ENCODE peak calls at places on chromosomes 16 and 17, in seven cellular contexts. One of them, this sample, is unnamed.
A peak's percentile ranks its signal among the peaks of the same experiment; 100 is the strongest.

GRCh38 chr16:16780588-16780987 is 401.6 kb downstream of the NPIPA7 start:
- DNase-seq in left lung: no peak
- DNase-seq in endodermal cell: peak; percentile 74
- DNase-seq in right lobe of liver: no peak
- DNase-seq in ovary: no peak
- DNase-seq in HAP-1: no peak
- DNase-seq in tibial nerve: no peak
- DNase-seq in this sample: no peak

GRCh38 chr17:46191332-46192210 is 1.7 kb downstream of the KANSL1 start:
- DNase-seq in tibial nerve: peak; percentile 48
- DNase-seq in HAP-1: peak; percentile 62
- DNase-seq in ovary: no peak
- DNase-seq in left lung: no peak
- DNase-seq in right lobe of liver: no peak
- DNase-seq in endodermal cell: peak; percentile 85
- DNase-seq in this sample: no peak

GRCh38 chr17:5526821-5527598 is 40.6 kb downstream of the MIS12 start:
- DNase-seq in HAP-1: no peak
- DNase-seq in left lung: no peak
- DNase-seq in tibial nerve: no peak
- DNase-seq in ovary: no peak
- DNase-seq in right lobe of liver: no peak
- DNase-seq in endodermal cell: no peak
- DNase-seq in this sample: no peak

GRCh38 chr16:53549970-53550406 is 47.0 kb upstream of the AKTIP start:
- DNase-seq in tibial nerve: peak; percentile 62
- DNase-seq in left lung: peak; percentile 40
- DNase-seq in HAP-1: peak; percentile 81
- DNase-seq in right lobe of liver: peak; percentile 42
- DNase-seq in ovary: peak; percentile 45
- DNase-seq in endodermal cell: peak; percentile 83
- DNase-seq in this sample: peak; percentile 18

GRCh38 chr17:5049314-5049819 is 14.1 kb upstream of the SLC52A1 start:
- DNase-seq in ovary: no peak
- DNase-seq in left lung: no peak
- DNase-seq in tibial nerve: no peak
- DNase-seq in right lobe of liver: no peak
- DNase-seq in HAP-1: no peak
- DNase-seq in endodermal cell: no peak
- DNase-seq in this sample: peak; percentile 51

GRCh38 chr17:1649116-1649843 is 386 bp downstream of the RILP start:
- DNase-seq in tibial nerve: peak; percentile 75
- DNase-seq in right lobe of liver: peak; percentile 84
- DNase-seq in ovary: peak; percentile 87
- DNase-seq in endodermal cell: no peak
- DNase-seq in left lung: peak; percentile 83
- DNase-seq in HAP-1: no peak
- DNase-seq in this sample: peak; percentile 73

GRCh38 chr16:64475627-64476351 is 646.1 kb downstream of the CDH11 start:
- DNase-seq in left lung: no peak
- DNase-seq in endodermal cell: no peak
- DNase-seq in tibial nerve: no peak
- DNase-seq in right lobe of liver: no peak
- DNase-seq in HAP-1: no peak
- DNase-seq in ovary: no peak
- DNase-seq in this sample: no peak

GRCh38 chr16:65510850-65511249 is 389.0 kb upstream of the CDH11 start:
- DNase-seq in left lung: no peak
- DNase-seq in tibial nerve: no peak
- DNase-seq in endodermal cell: peak; percentile 59
- DNase-seq in ovary: no peak
- DNase-seq in HAP-1: no peak
- DNase-seq in right lobe of liver: no peak
- DNase-seq in this sample: no peak

GRCh38 chr17:78358538-78359215 is 1.2 kb downstream of the SOCS3 start:
- DNase-seq in HAP-1: no peak
- DNase-seq in endodermal cell: peak; percentile 81
- DNase-seq in tibial nerve: no peak
- DNase-seq in right lobe of liver: no peak
- DNase-seq in left lung: no peak
- DNase-seq in ovary: no peak
- DNase-seq in this sample: no peak

GRCh38 chr17:16987830-16988601 is 16.1 kb upstream of the TNFRSF13B start:
- DNase-seq in HAP-1: no peak
- DNase-seq in left lung: peak; percentile 84
- DNase-seq in ovary: no peak
- DNase-seq in tibial nerve: peak; percentile 50
- DNase-seq in right lobe of liver: peak; percentile 61
- DNase-seq in endodermal cell: peak; percentile 92
- DNase-seq in this sample: no peak

GRCh38 chr17:79269620-79270019 is 195.0 kb downstream of the ENGASE start:
- DNase-seq in right lobe of liver: no peak
- DNase-seq in left lung: no peak
- DNase-seq in endodermal cell: peak; percentile 76
- DNase-seq in ovary: no peak
- DNase-seq in tibial nerve: no peak
- DNase-seq in HAP-1: no peak
- DNase-seq in this sample: no peak

GRCh38 chr17:29140051-29140582 is 40.1 kb downstream of the MYO18A start:
- DNase-seq in endodermal cell: peak; percentile 94
- DNase-seq in right lobe of liver: peak; percentile 85
- DNase-seq in ovary: peak; percentile 85
- DNase-seq in left lung: peak; percentile 90
- DNase-seq in HAP-1: peak; percentile 84
- DNase-seq in tibial nerve: peak; percentile 76
- DNase-seq in this sample: peak; percentile 62

GRCh38 chr16:1820973-1821290 is 5.7 kb downstream of the HAGH start:
- DNase-seq in endodermal cell: no peak
- DNase-seq in HAP-1: no peak
- DNase-seq in tibial nerve: no peak
- DNase-seq in ovary: no peak
- DNase-seq in left lung: no peak
- DNase-seq in right lobe of liver: no peak
- DNase-seq in this sample: no peak

GRCh38 chr17:19418312-19418992 is 7.4 kb downstream of the RNF112 start:
- DNase-seq in left lung: no peak
- DNase-seq in ovary: no peak
- DNase-seq in endodermal cell: peak; percentile 67
- DNase-seq in tibial nerve: peak; percentile 27
- DNase-seq in HAP-1: no peak
- DNase-seq in right lobe of liver: no peak
- DNase-seq in this sample: no peak

GRCh38 chr17:55038291-55038690 is 69.7 kb downstream of the STXBP4 start:
- DNase-seq in ovary: no peak
- DNase-seq in HAP-1: no peak
- DNase-seq in tibial nerve: no peak
- DNase-seq in left lung: no peak
- DNase-seq in endodermal cell: no peak
- DNase-seq in right lobe of liver: no peak
- DNase-seq in this sample: no peak

GRCh38 chr16:35314298-35314697 is 1854.9 kb downstream of the TP53TG3F start:
- DNase-seq in endodermal cell: no peak
- DNase-seq in tibial nerve: no peak
- DNase-seq in HAP-1: no peak
- DNase-seq in left lung: no peak
- DNase-seq in right lobe of liver: no peak
- DNase-seq in ovary: no peak
- DNase-seq in this sample: no peak
- H3K9me3 ChIP-seq in endodermal cell: peaks cover 79% of the 10 kb centered on the region
- H3K9me3 ChIP-seq in tibial nerve: no peaks in the 10 kb centered on the region
- H3K9me3 ChIP-seq in HAP-1: no peaks in the 10 kb centered on the region
- H3K9me3 ChIP-seq in left lung: peaks cover 35% of the 10 kb centered on the region
- H3K9me3 ChIP-seq in right lobe of liver: no peaks in the 10 kb centered on the region
- H3K9me3 ChIP-seq in ovary: no peaks in the 10 kb centered on the region
- H3K9me3 ChIP-seq in this sample: no peaks in the 10 kb centered on the region

DNA sequence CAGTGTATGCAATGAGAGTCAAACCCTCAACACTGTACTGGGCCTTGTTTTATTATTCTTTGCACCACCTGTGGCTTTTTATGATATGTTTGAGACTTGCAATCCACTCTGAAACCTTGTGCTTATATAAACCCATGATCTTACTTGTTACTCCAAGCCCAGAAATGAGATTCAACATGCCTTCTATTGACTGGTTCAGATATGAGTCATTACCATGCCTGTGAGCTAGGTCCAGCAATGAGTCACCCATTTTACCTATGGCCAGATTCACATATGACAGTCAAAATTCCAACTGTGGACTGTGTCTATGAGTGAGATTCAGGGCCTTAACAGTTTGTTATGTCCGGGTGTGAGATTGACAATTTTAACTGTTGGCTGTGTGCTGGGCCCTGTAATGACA is 1846.1 kb downstream of the TP53TG3F start:
- DNase-seq in endodermal cell: no peak
- DNase-seq in HAP-1: no peak
- DNase-seq in ovary: no peak
- DNase-seq in right lobe of liver: no peak
- DNase-seq in left lung: no peak
- DNase-seq in tibial nerve: no peak
- DNase-seq in this sample: no peak
- H3K9me3 ChIP-seq in endodermal cell: peaks cover 96% of the 10 kb centered on the region
- H3K9me3 ChIP-seq in HAP-1: no peaks in the 10 kb centered on the region
- H3K9me3 ChIP-seq in ovary: no peaks in the 10 kb centered on the region
- H3K9me3 ChIP-seq in right lobe of liver: no peaks in the 10 kb centered on the region
- H3K9me3 ChIP-seq in left lung: peaks cover 22% of the 10 kb centered on the region
- H3K9me3 ChIP-seq in tibial nerve: no peaks in the 10 kb centered on the region
- H3K9me3 ChIP-seq in this sample: peaks cover 5% of the 10 kb centered on the region

GRCh38 chr17:57443781-57444180 is 187.5 kb downstream of the MSI2 start:
- DNase-seq in right lobe of liver: no peak
- DNase-seq in tibial nerve: no peak
- DNase-seq in HAP-1: no peak
- DNase-seq in endodermal cell: no peak
- DNase-seq in left lung: no peak
- DNase-seq in ovary: no peak
- DNase-seq in this sample: no peak

GRCh38 chr17:57444632-57445031 is 188.3 kb downstream of the MSI2 start:
- DNase-seq in right lobe of liver: no peak
- DNase-seq in endodermal cell: no peak
- DNase-seq in ovary: no peak
- DNase-seq in HAP-1: no peak
- DNase-seq in tibial nerve: no peak
- DNase-seq in left lung: no peak
- DNase-seq in this sample: no peak

GRCh38 chr17:57442401-57442823 is 186.1 kb downstream of the MSI2 start:
- DNase-seq in right lobe of liver: no peak
- DNase-seq in ovary: no peak
- DNase-seq in left lung: no peak
- DNase-seq in endodermal cell: no peak
- DNase-seq in HAP-1: no peak
- DNase-seq in tibial nerve: no peak
- DNase-seq in this sample: no peak

GRCh38 chr17:57441270-57441600 is 184.9 kb downstream of the MSI2 start:
- DNase-seq in tibial nerve: no peak
- DNase-seq in right lobe of liver: no peak
- DNase-seq in HAP-1: no peak
- DNase-seq in endodermal cell: no peak
- DNase-seq in ovary: no peak
- DNase-seq in left lung: no peak
- DNase-seq in this sample: no peak

DNA sequence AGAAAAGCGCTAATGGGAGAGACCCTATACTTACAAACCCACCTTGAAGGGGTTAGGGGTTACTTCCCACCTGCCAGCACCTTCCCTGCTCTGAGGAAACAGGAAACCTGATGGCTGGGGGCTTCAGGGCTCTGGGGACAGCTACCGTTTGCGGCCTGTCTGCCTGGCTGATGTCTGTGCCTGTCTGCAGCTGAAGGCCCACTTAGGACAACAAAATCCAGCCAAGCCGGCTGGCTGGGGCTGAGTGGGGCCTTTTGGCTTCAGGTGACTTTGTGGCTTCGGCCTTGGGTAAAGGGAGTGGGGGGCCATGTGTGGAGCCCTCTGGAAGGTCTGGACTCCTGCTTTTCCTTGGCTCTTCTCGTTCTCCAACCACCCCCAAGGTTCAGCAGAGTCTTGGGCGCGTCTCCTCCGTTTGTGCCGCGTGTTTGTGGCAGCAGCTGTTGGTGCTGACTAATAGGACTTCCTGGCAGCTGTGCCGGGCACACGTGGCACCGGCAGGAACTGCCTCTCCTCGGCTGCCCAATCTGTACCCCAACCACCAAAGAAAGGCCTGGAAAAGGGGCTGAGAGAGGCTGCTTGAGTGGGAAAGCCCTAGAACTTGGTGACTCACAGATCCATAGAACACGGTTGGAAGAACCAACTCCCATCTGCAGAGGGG is 186.7 kb downstream of the MSI2 start:
- DNase-seq in ovary: peak; percentile 55
- DNase-seq in right lobe of liver: no peak
- DNase-seq in left lung: no peak
- DNase-seq in endodermal cell: no peak
- DNase-seq in tibial nerve: no peak
- DNase-seq in HAP-1: no peak
- DNase-seq in this sample: no peak
- H3K9me3 ChIP-seq in ovary: no peaks in the 10 kb centered on the region
- H3K9me3 ChIP-seq in right lobe of liver: no peaks in the 10 kb centered on the region
- H3K9me3 ChIP-seq in left lung: no peaks in the 10 kb centered on the region
- H3K9me3 ChIP-seq in endodermal cell: no peaks in the 10 kb centered on the region
- H3K9me3 ChIP-seq in tibial nerve: no peaks in the 10 kb centered on the region
- H3K9me3 ChIP-seq in HAP-1: no peaks in the 10 kb centered on the region
- H3K9me3 ChIP-seq in this sample: no peaks in the 10 kb centered on the region

GRCh38 chr16:50425044-50425443 is 56.3 kb upstream of the BRD7 start:
- DNase-seq in left lung: no peak
- DNase-seq in HAP-1: no peak
- DNase-seq in endodermal cell: no peak
- DNase-seq in ovary: no peak
- DNase-seq in tibial nerve: no peak
- DNase-seq in right lobe of liver: no peak
- DNase-seq in this sample: no peak

GRCh38 chr16:50414152-50414551 is 45.4 kb upstream of the BRD7 start:
- DNase-seq in tibial nerve: no peak
- DNase-seq in ovary: no peak
- DNase-seq in right lobe of liver: no peak
- DNase-seq in HAP-1: no peak
- DNase-seq in left lung: no peak
- DNase-seq in endodermal cell: no peak
- DNase-seq in this sample: no peak

GRCh38 chr16:50422926-50423325 is 54.1 kb upstream of the BRD7 start:
- DNase-seq in tibial nerve: no peak
- DNase-seq in left lung: no peak
- DNase-seq in ovary: no peak
- DNase-seq in right lobe of liver: no peak
- DNase-seq in endodermal cell: no peak
- DNase-seq in HAP-1: no peak
- DNase-seq in this sample: no peak

GRCh38 chr16:50416388-50416787 is 47.6 kb upstream of the BRD7 start:
- DNase-seq in right lobe of liver: no peak
- DNase-seq in HAP-1: no peak
- DNase-seq in ovary: no peak
- DNase-seq in endodermal cell: no peak
- DNase-seq in left lung: no peak
- DNase-seq in tibial nerve: no peak
- DNase-seq in this sample: no peak

DNA sequence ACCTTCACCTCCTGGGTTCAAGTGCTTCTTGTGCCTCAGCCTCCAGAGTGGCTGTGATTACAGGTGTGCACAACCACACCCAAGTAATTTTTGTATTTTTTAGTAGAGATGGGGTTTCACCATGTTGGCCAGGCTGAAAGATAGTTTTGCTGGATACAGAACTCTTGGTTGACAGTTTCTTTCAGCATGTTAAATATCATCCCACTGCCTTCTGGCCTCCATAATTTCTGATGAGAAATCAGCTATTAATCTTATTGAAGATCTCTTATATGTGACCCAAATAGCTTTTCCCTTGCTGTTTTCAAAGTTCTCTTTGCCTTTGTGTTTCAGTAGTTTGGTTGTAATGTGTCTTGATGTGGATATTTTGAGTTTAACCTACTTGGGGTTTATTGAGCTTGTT is 50.3 kb upstream of the BRD7 start:
- DNase-seq in HAP-1: no peak
- DNase-seq in left lung: no peak
- DNase-seq in right lobe of liver: no peak
- DNase-seq in endodermal cell: no peak
- DNase-seq in tibial nerve: no peak
- DNase-seq in ovary: no peak
- DNase-seq in this sample: no peak
- H3K9me3 ChIP-seq in HAP-1: peaks cover 14% of the 10 kb centered on the region
- H3K9me3 ChIP-seq in left lung: peaks cover 47% of the 10 kb centered on the region
- H3K9me3 ChIP-seq in right lobe of liver: no peaks in the 10 kb centered on the region
- H3K9me3 ChIP-seq in endodermal cell: peaks cover 51% of the 10 kb centered on the region
- H3K9me3 ChIP-seq in tibial nerve: peaks cover 30% of the 10 kb centered on the region
- H3K9me3 ChIP-seq in ovary: no peaks in the 10 kb centered on the region
- H3K9me3 ChIP-seq in this sample: peaks cover 11% of the 10 kb centered on the region

This sample was measured in T-helper 17 cell.